ENCODE peak calls at places on chromosomes 5 and 9, in eight cellular contexts. J, P, U, Q, R, D, C and N are unnamed samples.

GRCh38 chr5:153153086-153153485 is 337.4 kb upstream of the GRIA1 start:
- DNase-seq in Q (no peak), D (no peak), C (no peak), P (peak; percentile 66), U (peak; percentile 89), J (no peak), R (no peak), N (no peak)

GRCh38 chr5:173880306-173880985 is 7.7 kb upstream of the CPEB4 start:
- DNase-seq in D (no peak), J (no peak), P (peak; percentile 92), C (no peak), Q (no peak), R (no peak), U (peak; percentile 93), N (peak; percentile 73)

GRCh38 chr5:148957591-148958202 is 105.2 kb downstream of the SH3TC2 start:
- DNase-seq in U (no peak), P (peak; percentile 52), J (peak; percentile 43), R (no peak), C (no peak), Q (peak; percentile 49), D (peak; percentile 32), N (peak; percentile 47)

GRCh38 chr5:9222054-9222738 is 323.7 kb downstream of the SEMA5A start:
- DNase-seq in C (no peak), D (no peak), U (no peak), R (no peak), P (no peak), Q (no peak), J (no peak), N (no peak)

GRCh38 chr5:61228229-61228628 is 66.0 kb upstream of the SMIM15 start:
- DNase-seq in P (no peak), J (no peak), R (no peak), D (no peak), Q (no peak), C (no peak), U (no peak), N (no peak)

GRCh38 chr5:83048277-83048676 is 28.9 kb downstream of the TMEM167A start:
- DNase-seq in Q (no peak), P (no peak), U (peak; percentile 31), D (no peak), R (no peak), C (no peak), J (no peak), N (no peak)

GRCh38 chr9:96398582-96399334 is 15.2 kb upstream of the SLC35D2 start:
- DNase-seq in U (no peak), C (no peak), P (no peak), Q (no peak), R (no peak), D (no peak), J (no peak), N (no peak)

GRCh38 chr5:96408276-96408777 is 24.7 kb downstream of the PCSK1 start:
- DNase-seq in D (no peak), U (peak; percentile 92), C (no peak), Q (no peak), R (peak; percentile 55), P (peak; percentile 46), J (no peak), N (no peak)